ENCODE peak calls at places on chromosomes 1 and 21, in ten cellular contexts. One of them, this sample, is unnamed.

GRCh38 chr1:160658956-160659255 is 12.1 kb upstream of the SLAMF1 start:
- DNase-seq in A172: no peak
- DNase-seq in head of caudate nucleus: no peak
- DNase-seq in HT-29: no peak
- DNase-seq in activated naive CD4-positive, alpha-beta T cell treated with anti-CD3 and anti-CD28 coated beads, Interleukin-2, amount 10 ng/mL, durations not matched to agents 7 days and 5 days: no peak
- DNase-seq in BJ: no peak
- DNase-seq in HS-5: no peak
- DNase-seq in HFFc6: no peak
- DNase-seq in activated T-cell treated with anti-CD3 and anti-CD28 coated beads, Interleukin-2, amount 50 U/mL, for 72 hours: no peak
- DNase-seq in naive thymus-derived CD4-positive, alpha-beta T cell: no peak
- DNase-seq in this sample: no peak

GRCh38 chr1:234611153-234611798 is 1.3 kb upstream of the IRF2BP2 start:
- DNase-seq in A172: peak
- DNase-seq in head of caudate nucleus: no peak
- DNase-seq in HT-29: peak
- DNase-seq in activated naive CD4-positive, alpha-beta T cell treated with anti-CD3 and anti-CD28 coated beads, Interleukin-2, amount 10 ng/mL, durations not matched to agents 7 days and 5 days: no peak
- DNase-seq in BJ: no peak
- DNase-seq in HS-5: no peak
- DNase-seq in HFFc6: peak
- DNase-seq in activated T-cell treated with anti-CD3 and anti-CD28 coated beads, Interleukin-2, amount 50 U/mL, for 72 hours: no peak
- DNase-seq in naive thymus-derived CD4-positive, alpha-beta T cell: peak
- DNase-seq in this sample: no peak

GRCh38 chr1:31102501-31102950 is 37.0 kb upstream of the PUM1 start:
- DNase-seq in A172: peak
- DNase-seq in head of caudate nucleus: no peak
- DNase-seq in HT-29: no peak
- DNase-seq in activated naive CD4-positive, alpha-beta T cell treated with anti-CD3 and anti-CD28 coated beads, Interleukin-2, amount 10 ng/mL, durations not matched to agents 7 days and 5 days: no peak
- DNase-seq in BJ: peak
- DNase-seq in HS-5: peak
- DNase-seq in HFFc6: peak
- DNase-seq in activated T-cell treated with anti-CD3 and anti-CD28 coated beads, Interleukin-2, amount 50 U/mL, for 72 hours: no peak
- DNase-seq in naive thymus-derived CD4-positive, alpha-beta T cell: no peak
- DNase-seq in this sample: no peak

GRCh38 chr1:164725401-164725800 is 166.4 kb downstream of the PBX1 start:
- DNase-seq in A172: no peak
- DNase-seq in head of caudate nucleus: no peak
- DNase-seq in HT-29: no peak
- DNase-seq in activated naive CD4-positive, alpha-beta T cell treated with anti-CD3 and anti-CD28 coated beads, Interleukin-2, amount 10 ng/mL, durations not matched to agents 7 days and 5 days: no peak
- DNase-seq in BJ: peak
- DNase-seq in HS-5: no peak
- DNase-seq in HFFc6: peak
- DNase-seq in activated T-cell treated with anti-CD3 and anti-CD28 coated beads, Interleukin-2, amount 50 U/mL, for 72 hours: no peak
- DNase-seq in naive thymus-derived CD4-positive, alpha-beta T cell: no peak
- DNase-seq in this sample: no peak

GRCh38 chr1:115706774-115707425 is 61.6 kb downstream of the CASQ2 start:
- DNase-seq in A172: peak
- DNase-seq in head of caudate nucleus: no peak
- DNase-seq in HT-29: peak
- DNase-seq in activated naive CD4-positive, alpha-beta T cell treated with anti-CD3 and anti-CD28 coated beads, Interleukin-2, amount 10 ng/mL, durations not matched to agents 7 days and 5 days: no peak
- DNase-seq in BJ: no peak
- DNase-seq in HS-5: no peak
- DNase-seq in HFFc6: peak
- DNase-seq in activated T-cell treated with anti-CD3 and anti-CD28 coated beads, Interleukin-2, amount 50 U/mL, for 72 hours: peak
- DNase-seq in naive thymus-derived CD4-positive, alpha-beta T cell: no peak
- DNase-seq in this sample: no peak

GRCh38 chr1:10688409-10688786 is 108.0 kb downstream of the CASZ1 start:
- DNase-seq in A172: no peak
- DNase-seq in head of caudate nucleus: no peak
- DNase-seq in HT-29: no peak
- DNase-seq in activated naive CD4-positive, alpha-beta T cell treated with anti-CD3 and anti-CD28 coated beads, Interleukin-2, amount 10 ng/mL, durations not matched to agents 7 days and 5 days: no peak
- DNase-seq in BJ: no peak
- DNase-seq in HS-5: no peak
- DNase-seq in HFFc6: no peak
- DNase-seq in activated T-cell treated with anti-CD3 and anti-CD28 coated beads, Interleukin-2, amount 50 U/mL, for 72 hours: no peak
- DNase-seq in naive thymus-derived CD4-positive, alpha-beta T cell: no peak
- DNase-seq in this sample: no peak

GRCh38 chr1:151211972-151212705 is 13.8 kb downstream of the PIP5K1A start:
- DNase-seq in A172: peak
- DNase-seq in head of caudate nucleus: no peak
- DNase-seq in HT-29: no peak
- DNase-seq in activated naive CD4-positive, alpha-beta T cell treated with anti-CD3 and anti-CD28 coated beads, Interleukin-2, amount 10 ng/mL, durations not matched to agents 7 days and 5 days: peak
- DNase-seq in BJ: no peak
- DNase-seq in HS-5: no peak
- DNase-seq in HFFc6: no peak
- DNase-seq in activated T-cell treated with anti-CD3 and anti-CD28 coated beads, Interleukin-2, amount 50 U/mL, for 72 hours: no peak
- DNase-seq in naive thymus-derived CD4-positive, alpha-beta T cell: no peak
- DNase-seq in this sample: no peak

GRCh38 chr21:35303085-35303484 is 254.0 kb upstream of the RUNX1 start:
- DNase-seq in A172: peak
- DNase-seq in head of caudate nucleus: no peak
- DNase-seq in HT-29: no peak
- DNase-seq in activated naive CD4-positive, alpha-beta T cell treated with anti-CD3 and anti-CD28 coated beads, Interleukin-2, amount 10 ng/mL, durations not matched to agents 7 days and 5 days: no peak
- DNase-seq in BJ: peak
- DNase-seq in HS-5: peak
- DNase-seq in HFFc6: peak
- DNase-seq in activated T-cell treated with anti-CD3 and anti-CD28 coated beads, Interleukin-2, amount 50 U/mL, for 72 hours: no peak
- DNase-seq in naive thymus-derived CD4-positive, alpha-beta T cell: no peak
- DNase-seq in this sample: no peak

GRCh38 chr1:22163578-22163977 is 20.7 kb upstream of the WNT4 start:
- DNase-seq in A172: no peak
- DNase-seq in head of caudate nucleus: no peak
- DNase-seq in HT-29: peak
- DNase-seq in activated naive CD4-positive, alpha-beta T cell treated with anti-CD3 and anti-CD28 coated beads, Interleukin-2, amount 10 ng/mL, durations not matched to agents 7 days and 5 days: no peak
- DNase-seq in BJ: no peak
- DNase-seq in HS-5: no peak
- DNase-seq in HFFc6: no peak
- DNase-seq in activated T-cell treated with anti-CD3 and anti-CD28 coated beads, Interleukin-2, amount 50 U/mL, for 72 hours: no peak
- DNase-seq in naive thymus-derived CD4-positive, alpha-beta T cell: no peak
- DNase-seq in this sample: no peak